ENCODE peak calls at places on chromosomes 13 and 19, in ten cellular contexts. F is NCI-H2171 treated with DMSO at 0.1 percent for 48 hours; H is NCI-H1694; L is brain microvascular endothelial cell; B is activated naive CD8-positive, alpha-beta T cell treated with anti-CD3 and anti-CD28 coated beads, Interleukin-2, amount 50 U/mL, for 24 hours; J is Right ventricle myocardium superior; P is activated gamma-delta T cell treated with anti-CD3 and anti-CD28 coated beads, Interleukin-2, amount 50 U/mL, for 16 hours; K is effector memory CD8-positive, alpha-beta T cell; G is ureter; U is substantia nigra. D is an unnamed sample.

GRCh38 chr13:98775844-98776598 is 23.5 kb upstream of the SLC15A1 start:
- DNase-seq in F (no peak), H (no peak), L (peak), B (no peak), J (no peak), P (no peak), K (no peak), G (no peak), U (no peak), D (no peak)

GRCh38 chr19:15417699-15418098 is 1.1 kb downstream of the AKAP8L start:
- DNase-seq in F (no peak), H (no peak), L (no peak), B (no peak), J (peak), P (no peak), K (no peak), G (peak), U (no peak), D (no peak)

GRCh38 chr13:112815871-112816270 is 126.0 kb downstream of the ATP11A start:
- DNase-seq in F (no peak), H (no peak), L (no peak), B (no peak), J (no peak), P (no peak), K (no peak), G (peak), U (no peak), D (no peak)

GRCh38 chr13:105345116-105345515 is 1190.3 kb downstream of the EFNB2 start:
- DNase-seq in F (no peak), H (no peak), L (no peak), B (no peak), J (no peak), P (no peak), K (no peak), G (no peak), U (no peak), D (no peak)

GRCh38 chr13:112954488-112955270 is 14.3 kb upstream of the MCF2L start:
- DNase-seq in F (no peak), H (no peak), L (no peak), B (no peak), J (no peak), P (no peak), K (no peak), G (no peak), U (no peak), D (no peak)

GRCh38 chr13:102536695-102537485 is 59.9 kb upstream of the TPP2 start:
- DNase-seq in F (no peak), H (no peak), L (no peak), B (no peak), J (no peak), P (no peak), K (no peak), G (no peak), U (no peak), D (no peak)

GRCh38 chr13:113958373-113958772 is 15.5 kb downstream of the C13orf46 start:
- DNase-seq in F (no peak), H (no peak), L (no peak), B (no peak), J (peak), P (no peak), K (no peak), G (no peak), U (no peak), D (no peak)

GRCh38 chr19:30739394-30739793 is 367.2 kb downstream of the ZNF536 start:
- DNase-seq in F (no peak), H (no peak), L (no peak), B (no peak), J (no peak), P (no peak), K (no peak), G (no peak), U (no peak), D (no peak)

GRCh38 chr13:37640499-37640898 is 41.9 kb upstream of the POSTN start:
- DNase-seq in F (no peak), H (no peak), L (peak), B (no peak), J (no peak), P (no peak), K (no peak), G (no peak), U (no peak), D (no peak)

GRCh38 chr13:70253834-70254233 is 145.6 kb upstream of the KLHL1 start:
- DNase-seq in F (peak), H (no peak), L (peak), B (no peak), J (no peak), P (no peak), K (no peak), G (no peak), U (no peak), D (no peak)

GRCh38 chr19:51122112-51122981 is 2.4 kb upstream of the SIGLEC9 start:
- DNase-seq in F (no peak), H (no peak), L (peak), B (no peak), J (no peak), P (no peak), K (no peak), G (no peak), U (no peak), D (no peak)

GRCh38 chr19:49340865-49341718 is 5.9 kb downstream of the CD37 start:
- DNase-seq in F (no peak), H (no peak), L (no peak), B (no peak), J (no peak), P (no peak), K (no peak), G (no peak), U (no peak), D (no peak)

GRCh38 chr19:12834976-12835757 is 788 bp upstream of the RTBDN start:
- DNase-seq in F (no peak), H (no peak), L (no peak), B (peak), J (no peak), P (no peak), K (no peak), G (no peak), U (no peak), D (no peak)

GRCh38 chr19:38713227-38713649 is 31.0 kb downstream of the CAPN12 start:
- DNase-seq in F (no peak), H (no peak), L (no peak), B (no peak), J (peak), P (no peak), K (no peak), G (peak), U (no peak), D (no peak)

GRCh38 chr19:1237754-1238372 is at the start of gene CBARP:
- DNase-seq in F (no peak), H (no peak), L (no peak), B (peak), J (no peak), P (no peak), K (no peak), G (no peak), U (no peak), D (no peak)

GRCh38 chr19:47230122-47230920 is 678 bp downstream of the BBC3 start:
- DNase-seq in F (no peak), H (no peak), L (no peak), B (peak), J (peak), P (peak), K (peak), G (peak), U (no peak), D (peak)

GRCh38 chr19:21901861-21902260 is 65.9 kb upstream of the ZNF43 start:
- DNase-seq in F (no peak), H (no peak), L (no peak), B (no peak), J (no peak), P (no peak), K (no peak), G (no peak), U (no peak), D (no peak)

GRCh38 chr19:28020631-28021315 is 1192.2 kb downstream of the UQCRFS1 start:
- DNase-seq in F (no peak), H (no peak), L (no peak), B (no peak), J (no peak), P (no peak), K (no peak), G (no peak), U (no peak), D (no peak)

GRCh38 chr19:10093295-10094186 is 7.4 kb downstream of the SHFL start:
- DNase-seq in F (no peak), H (no peak), L (no peak), B (no peak), J (no peak), P (no peak), K (no peak), G (no peak), U (no peak), D (no peak)

GRCh38 chr13:21050288-21051197 is 10.8 kb downstream of the LATS2 start:
- DNase-seq in F (no peak), H (no peak), L (peak), B (no peak), J (no peak), P (no peak), K (no peak), G (no peak), U (no peak), D (no peak)

GRCh38 chr19:6023085-6023682 is 45.2 kb upstream of the RANBP3 start:
- DNase-seq in F (no peak), H (no peak), L (peak), B (no peak), J (no peak), P (no peak), K (no peak), G (no peak), U (no peak), D (no peak)

GRCh38 chr19:30719189-30719990 is 347.2 kb downstream of the ZNF536 start:
- DNase-seq in F (peak), H (no peak), L (no peak), B (peak), J (peak), P (no peak), K (no peak), G (peak), U (no peak), D (no peak)

GRCh38 chr19:3976495-3977241 is 5.8 kb upstream of the DAPK3 start:
- DNase-seq in F (no peak), H (no peak), L (no peak), B (no peak), J (no peak), P (no peak), K (no peak), G (peak), U (no peak), D (no peak)

D was measured in effector CD4-positive, alpha-beta T cell.